ENCODE peak calls at places on chromosome 14, in four cellular contexts. One of them, this sample, is unnamed.

GRCh38 chr14:32426596-32427408 is 97.7 kb downstream of the AKAP6 start:
- DNase-seq in activated CD4-positive, CD25-positive, alpha-beta regulatory T cell treated with anti-CD3 and anti-CD28 coated beads, Interleukin-2, amount 50 U/mL, for 72 hours: no peak
- DNase-seq in GM04503: no peak
- DNase-seq in activated naive CD8-positive, alpha-beta T cell treated with anti-CD3 and anti-CD28 coated beads for 36 hours: no peak
- DNase-seq in this sample: no peak

GRCh38 chr14:23568600-23569310 is 1.2 kb upstream of the AP1G2 start:
- DNase-seq in activated CD4-positive, CD25-positive, alpha-beta regulatory T cell treated with anti-CD3 and anti-CD28 coated beads, Interleukin-2, amount 50 U/mL, for 72 hours: no peak
- DNase-seq in GM04503: no peak
- DNase-seq in activated naive CD8-positive, alpha-beta T cell treated with anti-CD3 and anti-CD28 coated beads for 36 hours: no peak
- DNase-seq in this sample: peak

GRCh38 chr14:93973607-93974006 is 2.8 kb downstream of the ASB2 start:
- DNase-seq in activated CD4-positive, CD25-positive, alpha-beta regulatory T cell treated with anti-CD3 and anti-CD28 coated beads, Interleukin-2, amount 50 U/mL, for 72 hours: no peak
- DNase-seq in GM04503: no peak
- DNase-seq in activated naive CD8-positive, alpha-beta T cell treated with anti-CD3 and anti-CD28 coated beads for 36 hours: no peak
- DNase-seq in this sample: no peak

GRCh38 chr14:103124501-103125001 is 1.3 kb downstream of the TNFAIP2 start:
- DNase-seq in activated CD4-positive, CD25-positive, alpha-beta regulatory T cell treated with anti-CD3 and anti-CD28 coated beads, Interleukin-2, amount 50 U/mL, for 72 hours: no peak
- DNase-seq in GM04503: no peak
- DNase-seq in activated naive CD8-positive, alpha-beta T cell treated with anti-CD3 and anti-CD28 coated beads for 36 hours: no peak
- DNase-seq in this sample: peak

GRCh38 chr14:71371711-71372396 is 464.6 kb downstream of the PCNX1 start:
- DNase-seq in activated CD4-positive, CD25-positive, alpha-beta regulatory T cell treated with anti-CD3 and anti-CD28 coated beads, Interleukin-2, amount 50 U/mL, for 72 hours: no peak
- DNase-seq in GM04503: no peak
- DNase-seq in activated naive CD8-positive, alpha-beta T cell treated with anti-CD3 and anti-CD28 coated beads for 36 hours: no peak
- DNase-seq in this sample: peak

GRCh38 chr14:94000267-94000666 is 3.2 kb downstream of the CCDC197 start:
- DNase-seq in activated CD4-positive, CD25-positive, alpha-beta regulatory T cell treated with anti-CD3 and anti-CD28 coated beads, Interleukin-2, amount 50 U/mL, for 72 hours: no peak
- DNase-seq in GM04503: no peak
- DNase-seq in activated naive CD8-positive, alpha-beta T cell treated with anti-CD3 and anti-CD28 coated beads for 36 hours: no peak
- DNase-seq in this sample: no peak

GRCh38 chr14:75561013-75561432 is 17.4 kb upstream of the FLVCR2 start:
- DNase-seq in activated CD4-positive, CD25-positive, alpha-beta regulatory T cell treated with anti-CD3 and anti-CD28 coated beads, Interleukin-2, amount 50 U/mL, for 72 hours: peak
- DNase-seq in GM04503: no peak
- DNase-seq in activated naive CD8-positive, alpha-beta T cell treated with anti-CD3 and anti-CD28 coated beads for 36 hours: no peak
- DNase-seq in this sample: no peak

GRCh38 chr14:84785997-84786396 is 743.9 kb upstream of the FLRT2 start:
- DNase-seq in activated CD4-positive, CD25-positive, alpha-beta regulatory T cell treated with anti-CD3 and anti-CD28 coated beads, Interleukin-2, amount 50 U/mL, for 72 hours: no peak
- DNase-seq in GM04503: no peak
- DNase-seq in activated naive CD8-positive, alpha-beta T cell treated with anti-CD3 and anti-CD28 coated beads for 36 hours: no peak
- DNase-seq in this sample: no peak

GRCh38 chr14:89841855-89842254 is 112.7 kb downstream of the EFCAB11 start:
- DNase-seq in activated CD4-positive, CD25-positive, alpha-beta regulatory T cell treated with anti-CD3 and anti-CD28 coated beads, Interleukin-2, amount 50 U/mL, for 72 hours: no peak
- DNase-seq in GM04503: no peak
- DNase-seq in activated naive CD8-positive, alpha-beta T cell treated with anti-CD3 and anti-CD28 coated beads for 36 hours: no peak
- DNase-seq in this sample: no peak

GRCh38 chr14:54652188-54652889 is 85.4 kb downstream of the SAMD4A start:
- DNase-seq in activated CD4-positive, CD25-positive, alpha-beta regulatory T cell treated with anti-CD3 and anti-CD28 coated beads, Interleukin-2, amount 50 U/mL, for 72 hours: no peak
- DNase-seq in GM04503: peak
- DNase-seq in activated naive CD8-positive, alpha-beta T cell treated with anti-CD3 and anti-CD28 coated beads for 36 hours: no peak
- DNase-seq in this sample: no peak

GRCh38 chr14:67010602-67011001 is 178.6 kb upstream of the GARIN2 start:
- DNase-seq in activated CD4-positive, CD25-positive, alpha-beta regulatory T cell treated with anti-CD3 and anti-CD28 coated beads, Interleukin-2, amount 50 U/mL, for 72 hours: no peak
- DNase-seq in GM04503: no peak
- DNase-seq in activated naive CD8-positive, alpha-beta T cell treated with anti-CD3 and anti-CD28 coated beads for 36 hours: no peak
- DNase-seq in this sample: no peak

GRCh38 chr14:96584907-96585671 is 82.9 kb downstream of the PAPOLA start:
- DNase-seq in activated CD4-positive, CD25-positive, alpha-beta regulatory T cell treated with anti-CD3 and anti-CD28 coated beads, Interleukin-2, amount 50 U/mL, for 72 hours: no peak
- DNase-seq in GM04503: no peak
- DNase-seq in activated naive CD8-positive, alpha-beta T cell treated with anti-CD3 and anti-CD28 coated beads for 36 hours: no peak
- DNase-seq in this sample: no peak

GRCh38 chr14:96098309-96098998 is 59.3 kb downstream of the C14orf132 start:
- DNase-seq in activated CD4-positive, CD25-positive, alpha-beta regulatory T cell treated with anti-CD3 and anti-CD28 coated beads, Interleukin-2, amount 50 U/mL, for 72 hours: no peak
- DNase-seq in GM04503: no peak
- DNase-seq in activated naive CD8-positive, alpha-beta T cell treated with anti-CD3 and anti-CD28 coated beads for 36 hours: peak
- DNase-seq in this sample: no peak

This sample was measured in CD14-positive monocyte.